ENCODE peak calls at places on chromosomes 5 and 9, in ten cellular contexts. One of them, this sample, is unnamed.
A peak's percentile ranks its signal among the peaks of the same experiment; 100 is the strongest.

GRCh38 chr9:129023036-129023907 is 4.9 kb downstream of the SH3GLB2 start:
- DNase-seq in mammary epithelial cell: peak; percentile 32
- DNase-seq in CD8-positive, alpha-beta T cell: no peak
- DNase-seq in cardiac muscle cell: peak; percentile 75
- DNase-seq in OCI-LY7: no peak
- DNase-seq in lower lobe of right lung: no peak
- DNase-seq in neural progenitor cell: peak; percentile 36
- DNase-seq in heart right ventricle: no peak
- DNase-seq in breast epithelium: no peak
- DNase-seq in PC-9: peak; percentile 92
- DNase-seq in this sample: peak; percentile 87

GRCh38 chr5:179623906-179624741 is 653 bp upstream of the HNRNPH1 start:
- DNase-seq in mammary epithelial cell: peak; percentile 83
- DNase-seq in CD8-positive, alpha-beta T cell: peak; percentile 52
- DNase-seq in cardiac muscle cell: peak; percentile 79
- DNase-seq in OCI-LY7: peak; percentile 57
- DNase-seq in lower lobe of right lung: peak; percentile 57
- DNase-seq in neural progenitor cell: peak; percentile 88
- DNase-seq in heart right ventricle: no peak
- DNase-seq in breast epithelium: no peak
- DNase-seq in PC-9: peak; percentile 57
- DNase-seq in this sample: peak; percentile 87

GRCh38 chr9:125991886-125992529 is 244.8 kb downstream of the PBX3 start:
- DNase-seq in mammary epithelial cell: no peak
- DNase-seq in CD8-positive, alpha-beta T cell: no peak
- DNase-seq in cardiac muscle cell: no peak
- DNase-seq in OCI-LY7: no peak
- DNase-seq in lower lobe of right lung: peak; percentile 21
- DNase-seq in neural progenitor cell: no peak
- DNase-seq in heart right ventricle: no peak
- DNase-seq in breast epithelium: peak; percentile 28
- DNase-seq in PC-9: no peak
- DNase-seq in this sample: no peak

GRCh38 chr5:118033686-118034338 is 954.5 kb downstream of the DTWD2 start:
- DNase-seq in mammary epithelial cell: no peak
- DNase-seq in CD8-positive, alpha-beta T cell: no peak
- DNase-seq in cardiac muscle cell: no peak
- DNase-seq in OCI-LY7: no peak
- DNase-seq in lower lobe of right lung: peak; percentile 43
- DNase-seq in neural progenitor cell: no peak
- DNase-seq in heart right ventricle: no peak
- DNase-seq in breast epithelium: no peak
- DNase-seq in PC-9: no peak
- DNase-seq in this sample: no peak

GRCh38 chr9:126491256-126491879 is 122.4 kb upstream of the LMX1B start:
- DNase-seq in mammary epithelial cell: peak; percentile 45
- DNase-seq in CD8-positive, alpha-beta T cell: peak; percentile 56
- DNase-seq in cardiac muscle cell: peak; percentile 76
- DNase-seq in OCI-LY7: peak; percentile 64
- DNase-seq in lower lobe of right lung: no peak
- DNase-seq in neural progenitor cell: peak; percentile 75
- DNase-seq in heart right ventricle: peak; percentile 55
- DNase-seq in breast epithelium: no peak
- DNase-seq in PC-9: peak; percentile 50
- DNase-seq in this sample: peak; percentile 66

GRCh38 chr9:104743377-104743985 is 4.0 kb upstream of the NIPSNAP3A start:
- DNase-seq in mammary epithelial cell: peak; percentile 58
- DNase-seq in CD8-positive, alpha-beta T cell: peak; percentile 17
- DNase-seq in cardiac muscle cell: peak; percentile 81
- DNase-seq in OCI-LY7: peak; percentile 75
- DNase-seq in lower lobe of right lung: no peak
- DNase-seq in neural progenitor cell: peak; percentile 54
- DNase-seq in heart right ventricle: peak; percentile 16
- DNase-seq in breast epithelium: no peak
- DNase-seq in PC-9: peak; percentile 35
- DNase-seq in this sample: peak; percentile 71

GRCh38 chr5:91417219-91417618 is 34.1 kb upstream of the ARRDC3 start:
- DNase-seq in mammary epithelial cell: no peak
- DNase-seq in CD8-positive, alpha-beta T cell: no peak
- DNase-seq in cardiac muscle cell: no peak
- DNase-seq in OCI-LY7: no peak
- DNase-seq in lower lobe of right lung: no peak
- DNase-seq in neural progenitor cell: no peak
- DNase-seq in heart right ventricle: no peak
- DNase-seq in breast epithelium: no peak
- DNase-seq in PC-9: no peak
- DNase-seq in this sample: no peak

GRCh38 chr9:76926324-76926731 is 20.4 kb upstream of the PRUNE2 start:
- DNase-seq in mammary epithelial cell: peak; percentile 9
- DNase-seq in CD8-positive, alpha-beta T cell: no peak
- DNase-seq in cardiac muscle cell: peak; percentile 89
- DNase-seq in OCI-LY7: no peak
- DNase-seq in lower lobe of right lung: no peak
- DNase-seq in neural progenitor cell: no peak
- DNase-seq in heart right ventricle: no peak
- DNase-seq in breast epithelium: no peak
- DNase-seq in PC-9: no peak
- DNase-seq in this sample: peak; percentile 93

DNA sequence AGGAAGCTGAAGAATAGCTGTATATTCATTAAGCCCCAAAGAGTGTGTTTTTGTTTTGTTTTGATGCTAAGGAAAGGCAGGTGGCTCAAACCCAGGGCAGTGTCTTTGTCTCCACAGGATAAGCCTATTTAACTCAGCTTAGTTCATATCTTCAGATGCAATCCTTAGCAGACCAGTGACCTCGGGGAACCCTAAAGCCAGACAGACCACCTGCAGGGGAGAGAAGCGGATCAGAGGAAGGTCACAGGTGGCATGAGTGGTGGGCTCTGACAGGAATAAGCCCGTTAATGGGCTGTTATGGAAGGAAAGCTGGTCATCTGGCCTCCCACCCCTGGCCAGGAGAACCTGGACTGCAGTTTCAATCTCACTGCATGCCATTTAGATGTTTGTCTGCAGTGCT is 30.8 kb downstream of the TAS2R1 start:
- DNase-seq in mammary epithelial cell: no peak
- DNase-seq in CD8-positive, alpha-beta T cell: no peak
- DNase-seq in cardiac muscle cell: no peak
- DNase-seq in OCI-LY7: no peak
- DNase-seq in lower lobe of right lung: no peak
- DNase-seq in neural progenitor cell: peak; percentile 72
- DNase-seq in heart right ventricle: no peak
- DNase-seq in breast epithelium: no peak
- DNase-seq in PC-9: no peak
- DNase-seq in this sample: no peak
- H3K4me3 ChIP-seq in mammary epithelial cell: no peak overlapping the region
- H3K4me3 ChIP-seq in CD8-positive, alpha-beta T cell: no peak overlapping the region
- H3K4me3 ChIP-seq in cardiac muscle cell: no peak overlapping the region
- H3K4me3 ChIP-seq in OCI-LY7: no peak overlapping the region
- H3K4me3 ChIP-seq in lower lobe of right lung: no peak overlapping the region
- H3K4me3 ChIP-seq in neural progenitor cell: no peak overlapping the region
- H3K4me3 ChIP-seq in heart right ventricle: no peak overlapping the region
- H3K4me3 ChIP-seq in breast epithelium: no peak overlapping the region
- H3K4me3 ChIP-seq in PC-9: no peak overlapping the region
- H3K4me3 ChIP-seq in this sample: no peak overlapping the region

GRCh38 chr9:3468407-3469205 is 57.2 kb downstream of the RFX3 start:
- DNase-seq in mammary epithelial cell: no peak
- DNase-seq in CD8-positive, alpha-beta T cell: no peak
- DNase-seq in cardiac muscle cell: no peak
- DNase-seq in OCI-LY7: no peak
- DNase-seq in lower lobe of right lung: no peak
- DNase-seq in neural progenitor cell: no peak
- DNase-seq in heart right ventricle: no peak
- DNase-seq in breast epithelium: no peak
- DNase-seq in PC-9: no peak
- DNase-seq in this sample: peak; percentile 77

GRCh38 chr9:3473402-3473801 is 52.4 kb downstream of the RFX3 start:
- DNase-seq in mammary epithelial cell: no peak
- DNase-seq in CD8-positive, alpha-beta T cell: no peak
- DNase-seq in cardiac muscle cell: no peak
- DNase-seq in OCI-LY7: peak; percentile 48
- DNase-seq in lower lobe of right lung: no peak
- DNase-seq in neural progenitor cell: no peak
- DNase-seq in heart right ventricle: no peak
- DNase-seq in breast epithelium: no peak
- DNase-seq in PC-9: no peak
- DNase-seq in this sample: no peak

GRCh38 chr9:3464033-3464638 is 61.7 kb downstream of the RFX3 start:
- DNase-seq in mammary epithelial cell: no peak
- DNase-seq in CD8-positive, alpha-beta T cell: no peak
- DNase-seq in cardiac muscle cell: peak; percentile 61
- DNase-seq in OCI-LY7: no peak
- DNase-seq in lower lobe of right lung: no peak
- DNase-seq in neural progenitor cell: no peak
- DNase-seq in heart right ventricle: no peak
- DNase-seq in breast epithelium: no peak
- DNase-seq in PC-9: no peak
- DNase-seq in this sample: peak; percentile 18

GRCh38 chr9:3467593-3468219 is 58.1 kb downstream of the RFX3 start:
- DNase-seq in mammary epithelial cell: peak; percentile 58
- DNase-seq in CD8-positive, alpha-beta T cell: peak; percentile 62
- DNase-seq in cardiac muscle cell: peak; percentile 82
- DNase-seq in OCI-LY7: peak; percentile 81
- DNase-seq in lower lobe of right lung: peak; percentile 61
- DNase-seq in neural progenitor cell: peak; percentile 82
- DNase-seq in heart right ventricle: peak; percentile 62
- DNase-seq in breast epithelium: no peak
- DNase-seq in PC-9: peak; percentile 19
- DNase-seq in this sample: peak; percentile 78
- TF ChIP-seq CTCF in mammary epithelial cell: peak; percentile 100
- TF ChIP-seq CTCF in CD8-positive, alpha-beta T cell: peak; percentile 87
- TF ChIP-seq CTCF in cardiac muscle cell: peak; percentile 99
- TF ChIP-seq CTCF in OCI-LY7: peak; percentile 99
- TF ChIP-seq CTCF in lower lobe of right lung: peak; percentile 79
- TF ChIP-seq CTCF in neural progenitor cell: peak; percentile 83
- TF ChIP-seq CTCF in heart right ventricle: peak; percentile 87
- TF ChIP-seq CTCF in breast epithelium: peak; percentile 58
- TF ChIP-seq CTCF in PC-9: peak; percentile 63
- TF ChIP-seq CTCF in this sample: peak; percentile 99

GRCh38 chr5:176491056-176491646 is 43.0 kb downstream of the FAF2 start:
- DNase-seq in mammary epithelial cell: no peak
- DNase-seq in CD8-positive, alpha-beta T cell: no peak
- DNase-seq in cardiac muscle cell: no peak
- DNase-seq in OCI-LY7: no peak
- DNase-seq in lower lobe of right lung: no peak
- DNase-seq in neural progenitor cell: no peak
- DNase-seq in heart right ventricle: no peak
- DNase-seq in breast epithelium: no peak
- DNase-seq in PC-9: no peak
- DNase-seq in this sample: peak; percentile 11
- H3K4me3 ChIP-seq in mammary epithelial cell: no peak overlapping the region
- H3K4me3 ChIP-seq in CD8-positive, alpha-beta T cell: no peak overlapping the region
- H3K4me3 ChIP-seq in cardiac muscle cell: no peak overlapping the region
- H3K4me3 ChIP-seq in OCI-LY7: no peak overlapping the region
- H3K4me3 ChIP-seq in lower lobe of right lung: no peak overlapping the region
- H3K4me3 ChIP-seq in neural progenitor cell: no peak overlapping the region
- H3K4me3 ChIP-seq in heart right ventricle: no peak overlapping the region
- H3K4me3 ChIP-seq in breast epithelium: no peak overlapping the region
- H3K4me3 ChIP-seq in PC-9: no peak overlapping the region
- H3K4me3 ChIP-seq in this sample: no peak overlapping the region

GRCh38 chr5:62309107-62309506 is 3.1 kb downstream of the KIF2A start:
- DNase-seq in mammary epithelial cell: no peak
- DNase-seq in CD8-positive, alpha-beta T cell: no peak
- DNase-seq in cardiac muscle cell: no peak
- DNase-seq in OCI-LY7: no peak
- DNase-seq in lower lobe of right lung: no peak
- DNase-seq in neural progenitor cell: no peak
- DNase-seq in heart right ventricle: no peak
- DNase-seq in breast epithelium: no peak
- DNase-seq in PC-9: no peak
- DNase-seq in this sample: no peak
- TF ChIP-seq CTCF in mammary epithelial cell: no peak
- TF ChIP-seq CTCF in CD8-positive, alpha-beta T cell: no peak
- TF ChIP-seq CTCF in cardiac muscle cell: no peak
- TF ChIP-seq CTCF in OCI-LY7: no peak
- TF ChIP-seq CTCF in lower lobe of right lung: no peak
- TF ChIP-seq CTCF in neural progenitor cell: no peak
- TF ChIP-seq CTCF in heart right ventricle: no peak
- TF ChIP-seq CTCF in breast epithelium: no peak
- TF ChIP-seq CTCF in PC-9: no peak
- TF ChIP-seq CTCF in this sample: no peak

GRCh38 chr5:173235499-173236394 is 741 bp upstream of the NKX2-5 start:
- DNase-seq in mammary epithelial cell: no peak
- DNase-seq in CD8-positive, alpha-beta T cell: no peak
- DNase-seq in cardiac muscle cell: no peak
- DNase-seq in OCI-LY7: no peak
- DNase-seq in lower lobe of right lung: no peak
- DNase-seq in neural progenitor cell: peak; percentile 52
- DNase-seq in heart right ventricle: no peak
- DNase-seq in breast epithelium: no peak
- DNase-seq in PC-9: no peak
- DNase-seq in this sample: no peak

GRCh38 chr5:173233347-173234128 is 1.5 kb downstream of the NKX2-5 start:
- DNase-seq in mammary epithelial cell: no peak
- DNase-seq in CD8-positive, alpha-beta T cell: no peak
- DNase-seq in cardiac muscle cell: no peak
- DNase-seq in OCI-LY7: no peak
- DNase-seq in lower lobe of right lung: no peak
- DNase-seq in neural progenitor cell: peak; percentile 41
- DNase-seq in heart right ventricle: no peak
- DNase-seq in breast epithelium: no peak
- DNase-seq in PC-9: no peak
- DNase-seq in this sample: no peak

GRCh38 chr5:173231996-173232498 is 3.0 kb downstream of the NKX2-5 start:
- DNase-seq in mammary epithelial cell: no peak
- DNase-seq in CD8-positive, alpha-beta T cell: no peak
- DNase-seq in cardiac muscle cell: no peak
- DNase-seq in OCI-LY7: no peak
- DNase-seq in lower lobe of right lung: no peak
- DNase-seq in neural progenitor cell: peak; percentile 38
- DNase-seq in heart right ventricle: no peak
- DNase-seq in breast epithelium: no peak
- DNase-seq in PC-9: no peak
- DNase-seq in this sample: no peak

GRCh38 chr5:173232499-173233346 is 2.3 kb downstream of the NKX2-5 start:
- DNase-seq in mammary epithelial cell: no peak
- DNase-seq in CD8-positive, alpha-beta T cell: no peak
- DNase-seq in cardiac muscle cell: no peak
- DNase-seq in OCI-LY7: no peak
- DNase-seq in lower lobe of right lung: no peak
- DNase-seq in neural progenitor cell: peak; percentile 73
- DNase-seq in heart right ventricle: no peak
- DNase-seq in breast epithelium: no peak
- DNase-seq in PC-9: no peak
- DNase-seq in this sample: no peak

GRCh38 chr5:173234129-173234793 is 745 bp downstream of the NKX2-5 start:
- DNase-seq in mammary epithelial cell: no peak
- DNase-seq in CD8-positive, alpha-beta T cell: no peak
- DNase-seq in cardiac muscle cell: no peak
- DNase-seq in OCI-LY7: no peak
- DNase-seq in lower lobe of right lung: no peak
- DNase-seq in neural progenitor cell: peak; percentile 71
- DNase-seq in heart right ventricle: no peak
- DNase-seq in breast epithelium: no peak
- DNase-seq in PC-9: peak; percentile 10
- DNase-seq in this sample: no peak
- H3K4me3 ChIP-seq in mammary epithelial cell: no peak overlapping the region
- H3K4me3 ChIP-seq in CD8-positive, alpha-beta T cell: no peak overlapping the region
- H3K4me3 ChIP-seq in cardiac muscle cell: peak overlapping the region; percentile 96
- H3K4me3 ChIP-seq in OCI-LY7: no peak overlapping the region
- H3K4me3 ChIP-seq in lower lobe of right lung: no peak overlapping the region
- H3K4me3 ChIP-seq in neural progenitor cell: peak overlapping the region; percentile 30
- H3K4me3 ChIP-seq in heart right ventricle: peak overlapping the region; percentile 70
- H3K4me3 ChIP-seq in breast epithelium: peak overlapping the region; percentile 16
- H3K4me3 ChIP-seq in PC-9: peak overlapping the region; percentile 62
- H3K4me3 ChIP-seq in this sample: no peak overlapping the region